ENCODE peak calls at places on chromosomes 3 and 15, in five cellular contexts. J is IMR-90, H is tibial nerve, Y is endodermal cell, G is tibial artery. K is an unnamed sample.
A peak's percentile ranks its signal among the peaks of the same experiment; 100 is the strongest.

GRCh38 chr3:132199451-132199850 is 117.8 kb upstream of the ACP3 start:
- DNase-seq in J (no peak), H (no peak), Y (no peak), G (no peak), K (no peak)

GRCh38 chr3:48848816-48849515 is 1.3 kb upstream of the PRKAR2A start:
- DNase-seq in J (no peak), H (no peak), Y (no peak), G (no peak), K (peak; percentile 10)

GRCh38 chr3:58260261-58260731 is 22.7 kb downstream of the ABHD6 start:
- DNase-seq in J (peak; percentile 93), H (no peak), Y (peak; percentile 26), G (no peak), K (no peak)

GRCh38 chr3:33385423-33385822 is 54.8 kb downstream of the UBP1 start:
- DNase-seq in J (peak; percentile 20), H (no peak), Y (no peak), G (no peak), K (no peak)

GRCh38 chr3:64056616-64057165 is 33.4 kb upstream of the PSMD6 start:
- DNase-seq in J (peak; percentile 79), H (no peak), Y (no peak), G (no peak), K (no peak)

GRCh38 chr3:186417791-186418190 is 55.8 kb upstream of the DGKG start:
- DNase-seq in J (peak; percentile 83), H (no peak), Y (no peak), G (no peak), K (no peak)

GRCh38 chr3:111324645-111325044 is 217.4 kb upstream of the CD96 start:
- DNase-seq in J (no peak), H (no peak), Y (no peak), G (no peak), K (no peak)

GRCh38 chr15:40283615-40284306 is 897 bp upstream of the ANKRD63 start:
- DNase-seq in J (no peak), H (no peak), Y (no peak), G (no peak), K (no peak)

GRCh38 chr3:179460260-179460659 is 9.0 kb upstream of the GNB4 start:
- DNase-seq in J (no peak), H (no peak), Y (no peak), G (no peak), K (no peak)

GRCh38 chr3:184815046-184815930 is 3.3 kb downstream of the VPS8 start:
- DNase-seq in J (peak; percentile 96), H (no peak), Y (no peak), G (no peak), K (no peak)

GRCh38 chr15:66905954-66906353 is 159.4 kb upstream of the SMAD3 start:
- DNase-seq in J (no peak), H (no peak), Y (peak; percentile 58), G (no peak), K (no peak)

GRCh38 chr3:72165808-72166207 is 380.9 kb upstream of the PROK2 start:
- DNase-seq in J (no peak), H (no peak), Y (no peak), G (no peak), K (no peak)

GRCh38 chr3:51338632-51339031 is 46.5 kb upstream of the MANF start:
- DNase-seq in J (no peak), H (no peak), Y (peak; percentile 14), G (no peak), K (no peak)

GRCh38 chr3:184683234-184683633 is 28.6 kb downstream of the MAGEF1 start:
- DNase-seq in J (no peak), H (no peak), Y (no peak), G (no peak), K (no peak)

GRCh38 chr3:42099020-42099765 is 8.0 kb downstream of the TRAK1 start:
- DNase-seq in J (no peak), H (no peak), Y (no peak), G (no peak), K (peak; percentile 24)

GRCh38 chr15:98438326-98438725 is 210.0 kb upstream of the IGF1R start:
- DNase-seq in J (no peak), H (no peak), Y (no peak), G (no peak), K (no peak)

GRCh38 chr3:122619040-122619439 is 41.6 kb downstream of the PARP15 start:
- DNase-seq in J (no peak), H (no peak), Y (no peak), G (no peak), K (no peak)

GRCh38 chr3:112365035-112365434 is 32.1 kb downstream of the CD200 start:
- DNase-seq in J (no peak), H (no peak), Y (no peak), G (no peak), K (no peak)

GRCh38 chr3:59212128-59212764 is 162.4 kb upstream of the CFAP20DC start:
- DNase-seq in J (peak; percentile 60), H (no peak), Y (no peak), G (no peak), K (no peak)

GRCh38 chr3:108412351-108412750 is 98.0 kb downstream of the MYH15 start:
- DNase-seq in J (no peak), H (no peak), Y (no peak), G (no peak), K (no peak)

GRCh38 chr15:91855684-91856553 is 2.4 kb downstream of the SLCO3A1 start:
- DNase-seq in J (no peak), H (no peak), Y (peak; percentile 95), G (no peak), K (no peak)

GRCh38 chr15:52040167-52040900 is 21.3 kb downstream of the MAPK6 start:
- DNase-seq in J (peak; percentile 54), H (no peak), Y (no peak), G (no peak), K (no peak)

GRCh38 chr15:101684384-101684783 is 32.2 kb upstream of the TM2D3 start:
- DNase-seq in J (peak; percentile 82), H (no peak), Y (no peak), G (no peak), K (peak; percentile 43)

GRCh38 chr3:152026033-152026556 is 152.7 kb downstream of the SUCNR1 start:
- DNase-seq in J (peak; percentile 89), H (no peak), Y (no peak), G (no peak), K (no peak)

DNA sequence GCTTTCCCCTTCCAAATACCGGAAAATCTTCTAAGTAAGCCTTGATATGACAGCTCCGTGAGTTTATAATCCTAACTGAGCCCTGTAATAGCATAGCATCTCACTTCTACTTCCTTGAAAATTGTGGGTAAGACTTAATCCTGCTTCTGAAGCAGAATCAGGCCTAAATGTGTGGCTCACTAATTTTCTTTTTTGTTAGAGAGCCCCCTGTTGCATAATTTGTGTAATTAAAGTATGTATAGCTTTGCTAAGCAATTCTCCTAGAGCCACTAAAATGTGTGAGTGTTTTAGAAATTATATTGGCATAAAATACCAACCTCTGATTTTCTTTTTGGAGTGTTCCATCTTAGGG is 304.4 kb downstream of the FGF12 start:
- DNase-seq in J (no peak), H (no peak), Y (no peak), G (no peak), K (no peak)
- TF ChIP-seq CTCF in J (peak; percentile 10), H (peak; percentile 15), Y (peak; percentile 70), G (no peak), K (peak; percentile 34)

GRCh38 chr15:27768731-27769510 is 330.2 kb downstream of the OCA2 start:
- DNase-seq in J (no peak), H (no peak), Y (no peak), G (no peak), K (no peak)

GRCh38 chr15:27770769-27771554 is 328.2 kb downstream of the OCA2 start:
- DNase-seq in J (no peak), H (no peak), Y (no peak), G (no peak), K (no peak)

GRCh38 chr15:27771892-27772291 is 327.2 kb downstream of the OCA2 start:
- DNase-seq in J (no peak), H (no peak), Y (no peak), G (no peak), K (no peak)

GRCh38 chr15:27769652-27770051 is 329.5 kb downstream of the OCA2 start:
- DNase-seq in J (no peak), H (no peak), Y (no peak), G (no peak), K (no peak)

GRCh38 chr15:27770086-27770607 is 329.0 kb downstream of the OCA2 start:
- DNase-seq in J (no peak), H (no peak), Y (no peak), G (no peak), K (no peak)
- H3K9me3 ChIP-seq in J (peaks cover 35% of the 10 kb centered on the region), H (no peaks in the 10 kb centered on the region), Y (peaks cover 9% of the 10 kb centered on the region), G (no peaks in the 10 kb centered on the region), K (no peaks in the 10 kb centered on the region)

DNA sequence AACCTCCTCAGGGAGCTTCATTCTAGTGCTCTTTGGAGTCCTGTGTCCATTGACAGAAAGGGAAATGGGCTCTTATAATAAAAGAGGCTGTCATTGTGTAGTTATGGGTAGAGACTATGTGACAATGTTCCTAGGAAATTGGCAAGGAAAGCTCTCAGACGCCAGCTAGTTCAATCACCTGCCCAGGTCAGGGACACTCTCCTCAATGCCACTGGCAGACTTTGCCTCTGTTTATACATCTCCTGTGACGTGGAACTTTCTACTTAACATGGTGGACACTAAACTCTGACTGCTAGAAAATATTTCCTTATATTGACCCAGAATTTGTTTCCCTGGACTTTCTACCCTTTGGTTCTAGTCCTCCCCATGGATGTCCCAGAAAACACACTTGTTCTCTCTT is 2.8 kb downstream of the EFCAB12 start:
- DNase-seq in J (no peak), H (no peak), Y (no peak), G (no peak), K (no peak)
- TF ChIP-seq CTCF in J (no peak), H (no peak), Y (no peak), G (no peak), K (no peak)

DNA sequence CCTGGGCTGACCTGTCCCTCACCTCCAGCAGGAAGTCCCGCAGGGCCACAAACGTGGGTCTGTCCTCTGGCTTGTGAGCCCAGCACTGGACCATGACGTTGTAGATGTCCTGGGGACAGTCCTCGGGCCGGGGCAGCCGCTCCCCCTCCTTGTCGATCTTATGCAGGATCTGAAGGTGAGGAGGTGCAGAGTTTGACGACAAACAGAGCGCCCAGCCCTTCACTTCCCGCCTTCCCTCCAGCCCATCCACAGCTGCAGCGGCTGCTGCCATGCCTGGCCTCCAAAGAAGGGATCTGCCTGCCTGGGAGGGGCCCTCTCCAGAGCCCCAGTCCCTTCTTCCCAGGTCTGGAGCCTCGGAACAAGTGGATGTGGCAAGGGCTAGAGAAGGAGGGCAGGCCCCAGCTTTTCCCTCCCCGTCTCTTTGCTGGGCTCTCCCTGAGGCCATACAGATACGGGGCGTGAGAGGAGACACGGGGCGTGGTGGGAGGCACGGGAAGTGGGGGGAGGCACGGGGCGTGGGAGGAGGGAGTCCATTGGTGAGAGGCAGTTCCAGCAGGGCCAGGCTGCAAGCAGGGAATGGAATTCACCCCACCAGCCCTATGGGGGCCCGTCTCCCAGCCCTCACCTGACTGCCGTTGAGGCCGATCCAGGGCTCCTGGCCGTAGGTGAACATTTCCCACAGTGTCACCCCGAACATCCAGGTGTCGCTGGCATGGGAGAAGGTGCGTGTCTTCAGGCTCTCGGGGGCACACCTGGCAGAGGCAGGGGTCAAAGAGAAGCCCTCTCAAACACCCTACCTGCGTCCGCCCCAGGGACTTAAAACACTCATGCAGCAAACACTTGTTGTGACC is 29.7 kb downstream of the TNK2 start:
- DNase-seq in J (no peak), H (no peak), Y (no peak), G (no peak), K (no peak)
- H3K9me3 ChIP-seq in J (no peaks in the 10 kb centered on the region), H (no peaks in the 10 kb centered on the region), Y (no peaks in the 10 kb centered on the region), G (no peaks in the 10 kb centered on the region), K (no peaks in the 10 kb centered on the region)

GRCh38 chr15:48084759-48085420 is 35.9 kb upstream of the SLC24A5 start:
- DNase-seq in J (peak; percentile 50), H (no peak), Y (peak; percentile 61), G (no peak), K (no peak)
- TF ChIP-seq CTCF in J (peak; percentile 51), H (no peak), Y (peak; percentile 82), G (peak; percentile 27), K (no peak)

GRCh38 chr15:26661727-26662126 is 111.1 kb downstream of the GABRB3 start:
- DNase-seq in J (no peak), H (no peak), Y (no peak), G (no peak), K (no peak)
- H3K9me3 ChIP-seq in J (peaks cover 25% of the 10 kb centered on the region), H (no peaks in the 10 kb centered on the region), Y (no peaks in the 10 kb centered on the region), G (no peaks in the 10 kb centered on the region), K (no peaks in the 10 kb centered on the region)